ENCODE peak calls at places on chromosomes 13 and 19, in seven cellular contexts. L is ovary; C is CD4-positive, alpha-beta T cell; E is coronary artery; W is nephron progenitor cell; V is epithelial cell of esophagus; R is psoas muscle. H is an unnamed sample.

GRCh38 chr13:112131740-112132113 is 64.8 kb downstream of the SOX1 start:
- DNase-seq in E (peak; percentile 56), W (no peak), V (no peak), R (no peak), L (no peak), C (no peak), H (no peak)

GRCh38 chr19:5062195-5062594 is 93.3 kb downstream of the KDM4B start:
- DNase-seq in V (no peak), L (no peak), C (no peak), E (no peak), R (no peak), W (no peak), H (no peak)

GRCh38 chr13:113853518-113854237 is 10.2 kb downstream of the GAS6 start:
- DNase-seq in E (peak; percentile 71), W (no peak), C (no peak), R (peak; percentile 48), V (no peak), L (peak; percentile 42), H (no peak)

GRCh38 chr19:45764487-45764886 is 4.6 kb downstream of the SIX5 start:
- DNase-seq in W (no peak), L (peak; percentile 48), C (no peak), R (no peak), E (no peak), V (no peak), H (no peak)

GRCh38 chr19:35143231-35143715 is at the start of gene FXYD7:
- DNase-seq in C (no peak), W (peak; percentile 56), R (no peak), E (no peak), V (no peak), L (peak; percentile 62), H (no peak)

GRCh38 chr13:44116562-44117315 is 237.0 kb downstream of the LACC1 start:
- DNase-seq in E (no peak), L (no peak), W (no peak), R (no peak), V (no peak), C (no peak), H (peak; percentile 38)

GRCh38 chr13:110413311-110414040 is 106.4 kb downstream of the COL4A2 start:
- DNase-seq in V (no peak), L (no peak), W (no peak), R (no peak), E (peak; percentile 76), C (no peak), H (no peak)

GRCh38 chr13:33213797-33214196 is 71.8 kb downstream of the STARD13 start:
- DNase-seq in R (no peak), V (peak; percentile 76), C (no peak), L (no peak), W (no peak), E (no peak), H (peak; percentile 47)

GRCh38 chr19:15108145-15108844 is 1.1 kb downstream of the SYDE1 start:
- DNase-seq in W (no peak), C (no peak), R (peak; percentile 49), E (no peak), L (no peak), V (no peak), H (no peak)

GRCh38 chr13:34587586-34587985 is 354.5 kb upstream of the NBEA start:
- DNase-seq in L (no peak), W (no peak), R (no peak), C (no peak), E (no peak), V (no peak), H (no peak)

GRCh38 chr19:44282846-44283245 is 22.0 kb downstream of the ZNF235 start:
- DNase-seq in E (no peak), C (no peak), V (peak; percentile 76), W (no peak), R (no peak), L (no peak), H (no peak)

GRCh38 chr19:43624933-43625332 is 5.5 kb upstream of the ZNF428 start:
- DNase-seq in V (peak; percentile 71), R (peak; percentile 68), W (peak; percentile 69), E (no peak), C (peak; percentile 72), L (peak; percentile 65), H (peak; percentile 56)

GRCh38 chr19:39083983-39084731 is at the start of gene ACP7:
- DNase-seq in L (no peak), R (no peak), V (no peak), C (no peak), E (no peak), W (peak; percentile 37), H (no peak)

GRCh38 chr19:38836438-38837303 is 5.1 kb upstream of the ECH1 start:
- DNase-seq in V (peak; percentile 87), E (no peak), L (no peak), R (peak; percentile 53), C (no peak), W (no peak), H (no peak)

GRCh38 chr13:98577823-98578285 is 947 bp upstream of the STK24 start:
- DNase-seq in C (no peak), W (peak; percentile 21), R (peak; percentile 52), V (peak; percentile 37), L (peak; percentile 45), E (no peak), H (no peak)

GRCh38 chr13:98575009-98575866 is 1.7 kb downstream of the STK24 start:
- DNase-seq in E (no peak), R (no peak), C (no peak), V (no peak), L (no peak), W (no peak), H (no peak)

GRCh38 chr13:98575876-98576214 is 1.1 kb downstream of the STK24 start:
- DNase-seq in W (no peak), C (no peak), L (no peak), R (no peak), V (no peak), E (no peak), H (no peak)

GRCh38 chr13:98576215-98576945 is 527 bp downstream of the STK24 start:
- DNase-seq in R (peak; percentile 74), V (peak; percentile 75), C (no peak), W (peak; percentile 59), E (peak; percentile 80), L (peak; percentile 71), H (no peak)

DNA sequence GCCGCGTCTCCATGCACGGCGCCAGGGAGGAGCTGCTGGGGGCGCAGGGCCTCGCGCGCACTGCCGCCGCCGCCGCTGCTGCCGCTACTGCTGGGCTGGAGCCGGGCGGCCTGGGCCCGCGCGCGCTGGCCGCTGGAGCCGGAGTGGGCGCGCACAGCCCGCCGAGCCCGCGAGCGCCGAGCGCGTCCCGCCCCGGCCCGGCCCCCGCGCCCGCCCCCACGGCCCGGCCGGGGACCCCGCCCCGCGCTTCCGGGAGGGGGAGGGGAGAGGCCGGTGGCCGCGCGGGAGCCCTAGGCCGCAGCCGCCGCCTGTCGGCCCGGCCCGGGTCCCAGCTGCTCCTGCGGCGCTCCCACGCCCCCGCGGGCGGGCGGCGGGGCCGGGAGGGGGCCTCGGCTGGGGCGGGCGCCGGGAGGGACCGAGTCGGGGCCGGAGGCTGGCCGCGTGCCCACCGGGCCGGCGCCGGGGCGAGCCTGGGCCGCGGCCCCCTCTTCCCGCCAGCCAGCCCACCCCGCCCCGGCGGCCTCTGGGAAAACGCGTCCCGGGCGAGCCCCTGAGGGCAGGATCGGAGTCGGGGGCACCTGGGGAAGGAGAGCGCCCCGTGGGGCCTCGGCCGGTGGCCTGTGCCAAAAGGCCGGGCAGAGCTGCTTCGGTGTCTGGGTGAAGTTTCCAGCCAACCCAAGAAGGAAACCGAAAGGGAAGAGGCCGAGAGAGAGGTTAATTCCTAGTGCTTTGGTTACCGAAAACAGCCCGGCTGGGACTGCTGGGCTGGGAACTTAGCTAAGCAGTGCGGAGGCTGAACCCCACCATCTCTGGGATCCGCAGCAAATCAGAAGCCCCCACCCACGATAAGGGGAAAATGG is at the start of gene STK24:
- DNase-seq in R (peak; percentile 84), C (no peak), L (peak; percentile 85), E (peak; percentile 85), W (peak; percentile 81), V (peak; percentile 61), H (peak; percentile 78)
- TF ChIP-seq CTCF in R (no peak), C (no peak), L (no peak), E (no peak), W (no peak), V (no peak), H (no peak)

DNA sequence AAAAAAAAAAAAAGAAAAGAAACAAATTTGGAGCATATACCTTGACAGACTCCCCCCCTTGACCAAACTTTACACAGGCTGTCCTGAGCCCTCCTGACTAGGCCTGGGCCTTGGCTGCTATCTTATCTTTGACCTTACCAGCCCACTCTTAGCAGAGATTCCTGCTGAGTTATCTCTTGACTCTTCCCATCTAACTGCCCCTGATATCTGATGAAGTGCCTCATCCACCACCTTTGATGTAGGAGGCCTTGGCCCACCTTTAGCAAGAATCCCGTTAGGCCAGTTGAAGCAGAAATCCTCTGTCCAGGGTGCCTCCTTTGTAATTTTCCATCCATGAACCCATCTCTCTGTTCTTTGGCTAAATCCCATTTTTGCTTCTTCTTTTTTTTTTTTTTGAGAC is 43.6 kb downstream of the NLRP12 start:
- DNase-seq in L (no peak), W (no peak), R (no peak), V (no peak), E (no peak), C (no peak), H (no peak)
- TF ChIP-seq CTCF in L (no peak), W (no peak), R (no peak), V (no peak), E (no peak), C (no peak), H (no peak)

GRCh38 chr13:101945435-101945834 is 456.4 kb downstream of the FGF14 start:
- DNase-seq in L (no peak), R (no peak), C (no peak), V (no peak), W (no peak), E (no peak), H (no peak)
- TF ChIP-seq CTCF in L (no peak), R (no peak), C (no peak), V (no peak), W (no peak), E (no peak), H (no peak)

GRCh38 chr13:36820222-36820621 is 1.2 kb downstream of the RFXAP start:
- DNase-seq in L (no peak), C (no peak), E (no peak), V (no peak), R (no peak), W (no peak), H (no peak)

GRCh38 chr13:36819064-36819810 is at the start of gene RFXAP:
- DNase-seq in C (peak; percentile 85), L (peak; percentile 94), W (peak; percentile 97), R (peak; percentile 96), E (peak; percentile 86), V (peak; percentile 83), H (peak; percentile 90)

GRCh38 chr13:36819811-36820140 is 754 bp downstream of the RFXAP start:
- DNase-seq in R (no peak), L (no peak), W (no peak), C (no peak), V (peak; percentile 20), E (no peak), H (peak; percentile 16)

GRCh38 chr13:36818483-36819063 is 449 bp upstream of the RFXAP start:
- DNase-seq in C (no peak), E (no peak), R (no peak), V (no peak), W (no peak), L (no peak), H (no peak)

DNA sequence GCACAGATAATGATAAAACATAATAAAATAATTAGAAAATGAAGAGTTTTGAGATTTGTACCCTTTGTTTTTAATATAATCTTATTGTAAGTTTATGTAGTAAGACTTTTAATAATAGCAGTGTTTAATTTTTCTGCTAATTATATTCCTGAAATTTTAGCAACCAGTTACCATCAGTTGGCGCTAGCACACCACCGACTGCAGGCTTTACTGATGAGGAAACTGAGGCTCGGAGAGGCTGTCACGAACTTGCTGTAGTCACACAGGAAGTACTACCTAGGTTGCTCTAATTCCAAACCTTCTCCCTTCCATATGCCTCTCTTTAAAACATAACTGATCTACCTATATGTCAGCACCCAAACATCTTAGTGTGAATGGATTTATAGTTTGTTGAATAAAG is 1.0 kb upstream of the RFXAP start:
- DNase-seq in R (no peak), W (no peak), L (no peak), C (no peak), V (no peak), E (no peak), H (no peak)
- TF ChIP-seq CTCF in R (no peak), W (no peak), L (no peak), C (no peak), V (no peak), E (no peak), H (no peak)